ENCODE peak calls at places on chromosome 9, in four cellular contexts. One of them, this sample, is unnamed.
A peak's percentile ranks its signal among the peaks of the same experiment; 100 is the strongest.

GRCh38 chr9:128713941-128714573 is 9.9 kb downstream of the ZDHHC12 start:
- DNase-seq in A549: no peak
- DNase-seq in suprapubic skin: peak; percentile 32
- DNase-seq in heart left ventricle: no peak
- DNase-seq in this sample: no peak

GRCh38 chr9:16262467-16263261 is 607.8 kb downstream of the BNC2 start:
- DNase-seq in A549: no peak
- DNase-seq in suprapubic skin: no peak
- DNase-seq in heart left ventricle: no peak
- DNase-seq in this sample: no peak

GRCh38 chr9:120841930-120842684 is 615 bp downstream of the PSMD5 start:
- DNase-seq in suprapubic skin: peak; percentile 66
- DNase-seq in A549: peak; percentile 16
- DNase-seq in heart left ventricle: no peak
- DNase-seq in this sample: no peak

GRCh38 chr9:78791779-78792178 is 494.9 kb downstream of the PSAT1 start:
- DNase-seq in suprapubic skin: no peak
- DNase-seq in A549: no peak
- DNase-seq in heart left ventricle: no peak
- DNase-seq in this sample: no peak

GRCh38 chr9:133702798-133703570 is 35.2 kb downstream of the SARDH start:
- DNase-seq in heart left ventricle: no peak
- DNase-seq in A549: no peak
- DNase-seq in suprapubic skin: peak; percentile 53
- DNase-seq in this sample: peak; percentile 6

GRCh38 chr9:4504250-4504649 is 14.0 kb downstream of the SLC1A1 start:
- DNase-seq in heart left ventricle: no peak
- DNase-seq in suprapubic skin: no peak
- DNase-seq in A549: no peak
- DNase-seq in this sample: no peak

GRCh38 chr9:69089491-69089890 is 53.9 kb downstream of the FXN start:
- DNase-seq in A549: no peak
- DNase-seq in heart left ventricle: no peak
- DNase-seq in suprapubic skin: no peak
- DNase-seq in this sample: no peak

GRCh38 chr9:124467410-124468060 is 17.3 kb downstream of the ADGRD2 start:
- DNase-seq in A549: no peak
- DNase-seq in heart left ventricle: no peak
- DNase-seq in suprapubic skin: no peak
- DNase-seq in this sample: no peak

GRCh38 chr9:106588601-106589000 is 274.4 kb upstream of the ZNF462 start:
- DNase-seq in suprapubic skin: no peak
- DNase-seq in A549: no peak
- DNase-seq in heart left ventricle: no peak
- DNase-seq in this sample: peak; percentile 55

DNA sequence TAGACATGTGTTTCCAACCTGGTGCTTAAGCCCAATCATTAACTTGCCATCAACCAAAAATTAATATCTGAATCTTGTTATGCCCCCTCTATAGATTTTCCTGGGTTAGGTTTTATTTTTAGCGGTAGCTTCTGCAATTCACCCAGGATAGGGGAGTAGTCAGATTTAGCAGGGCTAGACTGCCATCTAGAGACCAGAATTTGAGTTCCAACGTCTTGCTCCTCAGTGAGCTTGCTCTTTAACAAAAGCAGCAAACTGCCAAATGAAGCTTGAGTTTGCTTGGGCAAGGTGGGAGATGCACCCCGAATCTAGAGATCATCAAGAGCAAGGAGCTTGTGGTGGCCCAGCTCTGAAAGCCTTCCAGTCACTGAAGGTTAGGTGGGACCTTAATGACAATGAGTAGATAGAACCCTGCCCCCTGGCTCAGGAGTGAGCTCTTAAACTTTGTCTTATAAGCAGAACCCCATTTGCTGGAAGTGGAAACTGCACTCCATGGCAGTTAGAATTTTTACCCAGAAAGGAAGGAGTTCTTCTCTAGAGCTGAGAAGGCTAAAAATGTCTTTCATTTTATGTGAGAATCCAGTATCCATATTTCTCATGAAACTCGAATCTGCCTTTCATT is 456.1 kb downstream of the RASEF start:
- DNase-seq in A549: peak; percentile 32
- DNase-seq in suprapubic skin: no peak
- DNase-seq in heart left ventricle: peak; percentile 40
- DNase-seq in this sample: peak; percentile 43
- TF ChIP-seq CTCF in A549: peak; percentile 73
- TF ChIP-seq CTCF in suprapubic skin: no peak
- TF ChIP-seq CTCF in heart left ventricle: peak; percentile 61
- TF ChIP-seq CTCF in this sample: peak; percentile 34

GRCh38 chr9:2017459-2018161 is 2.5 kb downstream of the SMARCA2 start:
- DNase-seq in suprapubic skin: peak; percentile 91
- DNase-seq in A549: peak; percentile 72
- DNase-seq in heart left ventricle: peak; percentile 83
- DNase-seq in this sample: peak; percentile 85
- TF ChIP-seq POLR2A in suprapubic skin: peak; percentile 61
- TF ChIP-seq POLR2A in A549: peak; percentile 48
- TF ChIP-seq POLR2A in heart left ventricle: no peak
- TF ChIP-seq POLR2A in this sample: peak; percentile 49

DNA sequence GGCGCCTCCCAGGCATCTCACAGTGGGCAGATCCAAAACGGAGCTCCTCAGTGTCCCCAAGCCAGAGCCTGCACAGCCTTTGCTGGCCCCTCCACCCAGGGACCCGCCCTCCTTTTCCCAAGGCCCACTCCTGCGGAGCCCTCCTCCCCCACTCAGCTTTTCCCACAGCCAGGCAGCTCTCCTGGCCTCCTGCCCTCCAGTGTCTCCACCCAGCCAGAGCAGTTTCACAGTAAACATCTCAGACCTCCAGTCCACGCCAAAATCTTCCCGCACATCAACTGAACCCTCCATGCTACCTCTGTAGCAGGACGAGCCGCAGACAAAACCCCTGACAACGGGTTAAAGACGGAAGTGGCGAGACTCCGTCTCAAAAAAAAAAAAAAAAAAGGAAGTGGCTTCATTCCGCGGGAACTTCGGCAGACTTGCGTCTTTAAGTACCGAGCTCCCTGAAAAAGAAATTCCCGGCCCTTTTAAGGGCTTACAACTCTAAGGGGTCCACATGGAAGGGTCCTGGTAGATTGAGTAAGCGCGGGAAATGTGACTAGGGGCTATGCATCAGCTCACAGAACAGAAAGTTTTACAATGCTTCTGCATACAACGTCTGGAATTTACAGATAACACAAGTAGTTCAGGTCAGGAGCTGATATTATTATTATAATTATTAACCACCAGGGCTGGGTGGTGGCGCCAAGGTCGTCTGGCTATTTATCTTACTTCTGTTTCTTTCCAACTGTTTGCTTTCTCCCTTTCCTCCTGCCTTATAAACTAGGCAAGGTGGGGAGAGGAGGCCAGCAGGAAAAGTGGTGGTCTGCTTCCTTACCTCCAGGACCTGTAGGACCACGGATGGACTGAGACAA is 11.4 kb upstream of the GRIN1 start:
- DNase-seq in A549: no peak
- DNase-seq in suprapubic skin: no peak
- DNase-seq in heart left ventricle: no peak
- DNase-seq in this sample: no peak
- H3K4me3 ChIP-seq in A549: peak overlapping the region; percentile 94
- H3K4me3 ChIP-seq in suprapubic skin: peak overlapping the region; percentile 76
- H3K4me3 ChIP-seq in heart left ventricle: peak overlapping the region; percentile 29
- H3K4me3 ChIP-seq in this sample: peak overlapping the region; percentile 17

DNA sequence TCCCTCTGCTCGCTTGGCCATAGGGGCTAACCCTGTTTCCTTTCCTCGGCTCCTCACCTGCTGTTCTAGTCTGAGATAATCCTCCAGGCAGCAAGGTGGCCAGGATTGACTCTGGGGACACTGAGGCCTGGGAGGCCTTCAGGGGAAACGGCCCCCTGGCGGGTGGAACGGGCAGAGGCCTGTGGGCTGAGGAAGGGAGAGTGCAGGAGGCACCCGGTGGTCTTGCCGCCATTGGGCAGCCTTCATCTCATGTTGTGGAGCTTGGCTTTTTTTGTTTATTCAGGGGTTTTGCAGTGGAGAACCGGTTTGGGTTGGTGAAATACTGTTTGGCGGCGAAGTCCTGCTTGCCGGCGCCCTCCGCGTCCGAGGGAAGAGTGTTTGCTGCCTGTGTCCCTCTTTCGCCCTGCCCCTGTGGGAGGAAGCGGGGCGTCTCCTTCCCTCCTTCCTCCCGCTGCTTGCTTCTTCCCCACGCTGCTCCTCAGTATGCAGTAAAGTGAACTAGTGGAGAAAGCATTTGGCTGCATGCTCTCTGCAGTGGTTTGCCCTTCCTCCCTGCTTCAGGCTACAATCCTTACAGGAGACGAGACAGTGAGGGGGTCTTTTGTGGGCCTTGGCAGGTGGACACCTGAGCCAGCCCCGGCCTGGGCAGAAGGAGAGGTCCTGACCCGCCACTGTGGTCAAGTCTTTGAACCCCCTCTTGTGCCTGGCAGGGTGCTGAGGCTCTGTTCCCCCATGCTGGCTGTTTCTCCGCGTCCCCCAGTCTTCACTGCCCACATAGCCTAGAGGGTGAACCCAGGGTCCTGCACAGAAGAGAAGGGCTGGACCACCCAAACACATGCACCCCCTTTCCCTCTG is 30.8 kb upstream of the PRDM12 start:
- DNase-seq in suprapubic skin: no peak
- DNase-seq in heart left ventricle: no peak
- DNase-seq in A549: no peak
- DNase-seq in this sample: no peak
- TF ChIP-seq CTCF in suprapubic skin: no peak
- TF ChIP-seq CTCF in heart left ventricle: no peak
- TF ChIP-seq CTCF in A549: no peak
- TF ChIP-seq CTCF in this sample: no peak

GRCh38 chr9:118366228-118366627 is 662.0 kb downstream of the TLR4 start:
- DNase-seq in suprapubic skin: no peak
- DNase-seq in A549: no peak
- DNase-seq in heart left ventricle: no peak
- DNase-seq in this sample: no peak

GRCh38 chr9:118360036-118360435 is 655.8 kb downstream of the TLR4 start:
- DNase-seq in suprapubic skin: no peak
- DNase-seq in heart left ventricle: no peak
- DNase-seq in A549: no peak
- DNase-seq in this sample: no peak

GRCh38 chr9:118364266-118365075 is 660.3 kb downstream of the TLR4 start:
- DNase-seq in suprapubic skin: no peak
- DNase-seq in heart left ventricle: no peak
- DNase-seq in A549: no peak
- DNase-seq in this sample: no peak

GRCh38 chr9:118362596-118362995 is 658.4 kb downstream of the TLR4 start:
- DNase-seq in A549: no peak
- DNase-seq in suprapubic skin: no peak
- DNase-seq in heart left ventricle: no peak
- DNase-seq in this sample: no peak

DNA sequence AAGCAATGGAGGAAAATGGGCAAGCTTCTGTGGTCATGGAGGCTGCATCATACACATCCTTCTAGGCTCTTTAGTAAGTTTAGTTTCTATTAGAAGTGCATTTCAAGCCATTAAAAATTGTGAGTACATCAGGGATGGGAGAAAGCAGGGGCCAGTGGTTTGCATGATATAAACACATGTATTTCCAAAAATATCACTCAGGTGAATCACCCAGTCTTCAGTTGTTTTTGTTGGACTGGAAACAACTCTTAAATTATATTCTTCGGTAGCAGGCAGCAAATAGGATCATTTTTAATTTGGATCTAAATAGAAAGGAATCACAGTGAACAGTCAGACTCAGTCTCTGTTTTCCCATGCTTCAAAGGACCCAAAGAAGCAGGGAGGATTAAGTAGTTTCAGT is 657.9 kb downstream of the TLR4 start:
- DNase-seq in suprapubic skin: no peak
- DNase-seq in A549: no peak
- DNase-seq in heart left ventricle: no peak
- DNase-seq in this sample: no peak
- TF ChIP-seq POLR2A in suprapubic skin: no peak
- TF ChIP-seq POLR2A in A549: no peak
- TF ChIP-seq POLR2A in heart left ventricle: no peak
- TF ChIP-seq POLR2A in this sample: no peak

GRCh38 chr9:72680593-72681317 is 159.3 kb downstream of the TMC1 start:
- DNase-seq in suprapubic skin: no peak
- DNase-seq in A549: no peak
- DNase-seq in heart left ventricle: no peak
- DNase-seq in this sample: no peak
- H3K4me3 ChIP-seq in suprapubic skin: no peak overlapping the region
- H3K4me3 ChIP-seq in A549: no peak overlapping the region
- H3K4me3 ChIP-seq in heart left ventricle: no peak overlapping the region
- H3K4me3 ChIP-seq in this sample: no peak overlapping the region